ENCODE peak calls at places on chromosomes 7 and 10, in six cellular contexts. Q is K562, L is pancreas, H is SK-N-SH, K is aorta, S is BE2C. I is an unnamed sample.

GRCh38 chr7:156113733-156114132 is 301.5 kb upstream of the SHH start:
- DNase-seq in Q (no peak), L (no peak), H (no peak), K (no peak), S (no peak), I (no peak)

GRCh38 chr7:52498319-52498718 is 537.1 kb upstream of the POM121L12 start:
- DNase-seq in Q (no peak), L (no peak), H (no peak), K (no peak), S (peak; percentile 14), I (no peak)

GRCh38 chr10:90062786-90063185 is 361.4 kb downstream of the KIF20B start:
- DNase-seq in Q (no peak), L (no peak), H (no peak), K (no peak), S (no peak), I (no peak)

GRCh38 chr7:98968621-98969020 is 90.3 kb downstream of the TRRAP start:
- DNase-seq in Q (no peak), L (no peak), H (no peak), K (no peak), S (no peak), I (no peak)

GRCh38 chr10:71725998-71726672 is 6.6 kb upstream of the C10orf105 start:
- DNase-seq in Q (peak; percentile 67), L (no peak), H (peak; percentile 86), K (no peak), S (peak; percentile 68), I (no peak)

GRCh38 chr10:123786306-123786705 is 105.3 kb downstream of the CPXM2 start:
- DNase-seq in Q (no peak), L (no peak), H (no peak), K (no peak), S (no peak), I (no peak)

GRCh38 chr7:81002471-81002870 is 83.6 kb upstream of the SEMA3C start:
- DNase-seq in Q (no peak), L (no peak), H (no peak), K (no peak), S (no peak), I (no peak)

GRCh38 chr10:79089579-79090110 is 20.9 kb downstream of the ZMIZ1 start:
- DNase-seq in Q (no peak), L (no peak), H (no peak), K (no peak), S (no peak), I (no peak)

GRCh38 chr7:127776776-127777390 is 124.9 kb downstream of the SND1 start:
- DNase-seq in Q (no peak), L (no peak), H (no peak), K (no peak), S (no peak), I (no peak)

GRCh38 chr10:43955978-43956377 is 307.3 kb upstream of the ZNF32 start:
- DNase-seq in Q (no peak), L (no peak), H (no peak), K (no peak), S (no peak), I (no peak)

GRCh38 chr10:92640110-92640509 is 47.2 kb downstream of the KIF11 start:
- DNase-seq in Q (no peak), L (no peak), H (no peak), K (no peak), S (no peak), I (no peak)

DNA sequence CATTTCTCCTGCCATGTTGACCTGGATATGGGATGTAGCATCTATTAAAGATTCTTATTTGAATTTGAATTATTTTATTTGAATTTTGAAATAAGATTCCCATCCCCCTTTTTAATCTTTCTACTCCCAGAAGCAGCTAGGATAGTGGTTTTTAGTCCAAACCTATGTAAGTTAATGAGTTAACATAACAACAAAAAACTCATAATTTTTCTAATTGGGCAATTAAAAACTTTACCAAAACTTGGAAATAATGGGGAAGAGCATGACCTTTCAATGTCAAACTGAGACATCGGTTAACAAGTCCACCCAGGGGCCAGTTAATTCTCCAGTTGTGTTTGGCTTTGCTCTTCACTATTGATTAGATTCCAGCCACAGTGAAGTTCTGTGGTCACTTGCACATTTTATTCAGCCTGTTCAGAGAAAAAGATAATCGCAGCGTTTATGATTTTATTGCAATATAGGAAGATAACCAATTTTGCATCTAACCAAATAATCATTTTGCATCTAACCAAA is 1.2 kb upstream of the FAM13C start:
- DNase-seq in Q (no peak), L (no peak), H (no peak), K (no peak), S (no peak), I (no peak)
- H3K4me3 ChIP-seq in Q (no peak overlapping the region), L (peak overlapping the region; percentile 50), H (no peak overlapping the region), K (no peak overlapping the region), S (peak overlapping the region; percentile 83), I (peak overlapping the region; percentile 79)

GRCh38 chr10:93753621-93754250 is 4.0 kb upstream of the LGI1 start:
- DNase-seq in Q (no peak), L (no peak), H (no peak), K (no peak), S (no peak), I (no peak)
- H3K4me1 ChIP-seq in Q (no peaks in the 10 kb centered on the region), L (no peaks in the 10 kb centered on the region), H (peaks cover 22% of the 10 kb centered on the region), K (no peaks in the 10 kb centered on the region), S (peaks cover 7% of the 10 kb centered on the region), I (peaks cover 12% of the 10 kb centered on the region)

GRCh38 chr7:47666164-47666862 is 84.4 kb upstream of the TNS3 start:
- DNase-seq in Q (no peak), L (no peak), H (no peak), K (no peak), S (no peak), I (no peak)

GRCh38 chr7:47661051-47661714 is 79.3 kb upstream of the TNS3 start:
- DNase-seq in Q (no peak), L (no peak), H (peak; percentile 74), K (no peak), S (peak; percentile 27), I (no peak)

GRCh38 chr7:47664650-47665049 is 82.7 kb upstream of the TNS3 start:
- DNase-seq in Q (no peak), L (no peak), H (no peak), K (no peak), S (no peak), I (no peak)

GRCh38 chr7:47663239-47663638 is 81.3 kb upstream of the TNS3 start:
- DNase-seq in Q (no peak), L (no peak), H (no peak), K (no peak), S (no peak), I (no peak)

GRCh38 chr7:47663841-47664240 is 81.9 kb upstream of the TNS3 start:
- DNase-seq in Q (no peak), L (no peak), H (no peak), K (no peak), S (no peak), I (no peak)
- H3K4me3 ChIP-seq in Q (no peak overlapping the region), L (no peak overlapping the region), H (no peak overlapping the region), K (no peak overlapping the region), S (no peak overlapping the region), I (no peak overlapping the region)

DNA sequence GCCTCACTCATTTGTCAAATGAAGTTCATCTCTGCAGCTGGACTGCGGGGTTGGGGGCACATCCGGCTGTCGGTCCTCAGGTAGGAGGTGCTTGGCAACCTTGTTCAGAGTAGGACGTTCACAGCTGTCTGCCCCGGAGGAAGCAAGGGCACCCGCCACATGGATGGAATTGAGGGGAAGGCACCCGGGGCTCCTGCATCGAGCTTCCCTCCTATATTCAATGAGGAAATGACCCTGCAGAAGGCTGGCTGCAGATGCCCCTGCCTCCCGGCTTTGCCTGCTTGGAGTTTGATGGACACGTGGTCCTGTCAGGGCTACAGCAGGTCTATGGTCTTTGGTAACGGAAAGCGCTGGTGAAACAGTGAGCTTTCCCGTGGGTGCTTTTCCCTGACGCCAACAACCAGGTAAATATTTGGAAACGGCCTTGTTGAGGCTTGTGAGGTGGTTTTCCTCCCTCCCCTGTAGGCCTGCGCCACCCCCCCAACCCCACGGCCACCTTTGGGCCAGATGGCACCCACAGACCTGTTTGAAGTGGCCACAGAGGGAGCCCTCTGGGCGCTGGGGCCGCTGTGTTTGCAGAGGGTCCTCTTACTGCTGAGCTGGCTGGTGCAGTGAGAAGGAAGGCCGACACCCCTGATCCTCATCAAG is 32.9 kb downstream of the HTRA1 start:
- DNase-seq in Q (no peak), L (no peak), H (no peak), K (no peak), S (no peak), I (no peak)
- H3K4me1 ChIP-seq in Q (no peaks in the 10 kb centered on the region), L (no peaks in the 10 kb centered on the region), H (no peaks in the 10 kb centered on the region), K (peaks cover 3% of the 10 kb centered on the region), S (no peaks in the 10 kb centered on the region), I (peaks cover 56% of the 10 kb centered on the region)

I was measured in left ventricle myocardium inferior.